ENCODE peak calls at places on chromosomes 13 and 19, in nine cellular contexts. K, Q, X, Z, E, D, G, J and U are unnamed samples.

GRCh38 chr13:19586904-19587634 is 25.7 kb upstream of the TPTE2 start:
- DNase-seq in J (peak), K (peak), Z (peak), X (peak), Q (no peak), E (peak), G (peak), D (peak), U (peak)

GRCh38 chr19:18385675-18386542 is at the start of gene GDF15:
- DNase-seq in X (peak), E (peak), D (no peak), Z (peak), Q (no peak), J (peak), G (peak), K (peak), U (peak)

GRCh38 chr19:45253396-45254027 is 2.4 kb downstream of the MARK4 start:
- DNase-seq in K (peak), D (no peak), X (no peak), G (no peak), Z (peak), Q (no peak), E (peak), J (no peak), U (no peak)

GRCh38 chr19:7921302-7921954 is 1.3 kb downstream of the SNAPC2 start:
- DNase-seq in Q (no peak), Z (no peak), D (peak), J (peak), G (peak), X (no peak), E (no peak), K (no peak), U (no peak)

GRCh38 chr13:50990540-50991506 is 81.2 kb downstream of the RNASEH2B start:
- DNase-seq in Q (no peak), D (no peak), K (peak), Z (peak), X (peak), J (peak), G (peak), E (peak), U (no peak)

GRCh38 chr19:40600086-40600917 is 867 bp upstream of the LTBP4 start:
- DNase-seq in E (no peak), G (peak), J (peak), D (no peak), Z (no peak), X (no peak), Q (no peak), K (no peak), U (no peak)

GRCh38 chr19:56217039-56217949 is 15.2 kb downstream of the ZSCAN5C start:
- DNase-seq in D (peak), Q (no peak), G (peak), J (peak), Z (peak), E (peak), K (peak), X (peak), U (no peak)

GRCh38 chr19:46783670-46784069 is 4.7 kb downstream of the SLC1A5 start:
- DNase-seq in K (no peak), D (no peak), E (no peak), G (no peak), J (no peak), Z (no peak), Q (no peak), X (no peak), U (no peak)

GRCh38 chr13:94248454-94249233 is 230.8 kb downstream of the DCT start:
- DNase-seq in K (peak), X (no peak), D (no peak), Z (peak), G (no peak), Q (no peak), E (peak), J (no peak), U (no peak)

GRCh38 chr19:28633223-28634030 is 579.5 kb downstream of the UQCRFS1 start:
- DNase-seq in X (peak), K (peak), Q (no peak), G (no peak), D (peak), Z (peak), E (peak), J (no peak), U (no peak)

GRCh38 chr19:6216236-6216995 is 63.4 kb downstream of the MLLT1 start:
- DNase-seq in Q (no peak), E (no peak), K (no peak), D (no peak), J (peak), X (peak), G (peak), Z (no peak), U (peak)

GRCh38 chr13:92719868-92720267 is 506.7 kb upstream of the GPC6 start:
- DNase-seq in E (no peak), J (no peak), K (no peak), X (no peak), Z (no peak), D (no peak), G (no peak), Q (no peak), U (no peak)

GRCh38 chr13:99005609-99006008 is 27.7 kb upstream of the DOCK9 start:
- DNase-seq in E (no peak), D (no peak), K (no peak), G (no peak), Z (no peak), Q (no peak), J (no peak), X (no peak), U (no peak)

GRCh38 chr13:83377486-83377885 is 504.8 kb downstream of the SLITRK1 start:
- DNase-seq in D (no peak), G (no peak), X (no peak), Q (no peak), E (peak), J (no peak), K (peak), Z (peak), U (no peak)

GRCh38 chr19:50315773-50316448 is 13.3 kb downstream of the KCNC3 start:
- DNase-seq in K (no peak), E (peak), X (peak), Z (no peak), J (no peak), D (peak), G (no peak), Q (no peak), U (no peak)

GRCh38 chr13:111857336-111857735 is 209.6 kb upstream of the SOX1 start:
- DNase-seq in D (no peak), X (no peak), J (no peak), E (no peak), K (no peak), G (no peak), Z (no peak), Q (no peak), U (no peak)

GRCh38 chr13:60627071-60627686 is 230.2 kb downstream of the TDRD3 start:
- DNase-seq in K (peak), Q (no peak), X (peak), Z (peak), J (no peak), G (no peak), E (peak), D (no peak), U (no peak)

GRCh38 chr19:14385492-14385891 is 4.2 kb downstream of the ADGRE5 start:
- DNase-seq in Z (no peak), J (no peak), G (no peak), X (no peak), K (no peak), E (no peak), D (peak), Q (no peak), U (no peak)

GRCh38 chr19:11381535-11382369 is 2.4 kb downstream of the EPOR start:
- DNase-seq in E (peak), K (peak), Q (no peak), J (peak), D (peak), G (peak), X (peak), Z (peak), U (peak)

GRCh38 chr19:13016628-13017305 is 21.5 kb downstream of the NFIX start:
- DNase-seq in Q (no peak), K (no peak), G (no peak), D (no peak), J (no peak), X (no peak), Z (no peak), E (peak), U (no peak)

GRCh38 chr19:8302357-8302691 is 5.8 kb downstream of the CD320 start:
- DNase-seq in Q (no peak), G (peak), J (peak), X (no peak), E (no peak), Z (no peak), K (no peak), D (no peak), U (peak)

GRCh38 chr13:20348645-20349408 is 116.7 kb upstream of the GJB6 start:
- DNase-seq in E (no peak), Z (no peak), Q (no peak), X (no peak), J (no peak), D (no peak), G (no peak), K (no peak), U (no peak)

GRCh38 chr19:54523403-54523802 is 20.8 kb downstream of the LAIR2 start:
- DNase-seq in E (peak), Q (no peak), D (peak), J (no peak), K (peak), Z (peak), X (no peak), G (no peak), U (no peak)

GRCh38 chr19:2273356-2274184 is 8.4 kb downstream of the PEAK3 start:
- DNase-seq in J (peak), E (peak), G (peak), K (peak), Q (no peak), X (peak), D (peak), Z (peak), U (peak)

GRCh38 chr19:33569822-33570221 is 48.2 kb upstream of the PEPD start:
- DNase-seq in G (no peak), D (no peak), Q (no peak), E (no peak), K (no peak), X (no peak), J (no peak), Z (no peak), U (no peak)

GRCh38 chr19:55624109-55625003 is at the start of gene ZNF784:
- DNase-seq in D (peak), J (peak), E (peak), X (peak), K (peak), Z (peak), G (peak), Q (peak), U (peak)

GRCh38 chr19:45215391-45216191 is 29.6 kb downstream of the EXOC3L2 start:
- DNase-seq in Q (no peak), G (no peak), E (no peak), Z (no peak), D (no peak), X (peak), J (peak), K (no peak), U (no peak)

GRCh38 chr19:51338563-51339312 is 3.2 kb downstream of the VSIG10L start:
- DNase-seq in X (peak), Q (peak), J (peak), E (peak), Z (peak), G (peak), D (peak), K (peak), U (peak)

GRCh38 chr13:85659493-85659892 is 139.7 kb downstream of the SLITRK6 start:
- DNase-seq in J (no peak), Q (no peak), D (no peak), E (no peak), K (no peak), G (no peak), Z (peak), X (no peak), U (no peak)

GRCh38 chr13:114109646-114110045 is 22.8 kb downstream of the RASA3 start:
- DNase-seq in K (no peak), E (no peak), G (peak), Z (no peak), X (peak), J (peak), D (no peak), Q (no peak), U (peak)
- H3K4me3 ChIP-seq in K (no peak), E (no peak), G (no peak), Z (no peak), X (no peak), J (no peak), D (no peak), Q (no peak), U (no peak)

GRCh38 chr19:32403291-32403995 is 2.1 kb upstream of the DPY19L3 start:
- DNase-seq in E (no peak), D (no peak), X (no peak), Z (peak), J (no peak), K (no peak), Q (no peak), G (no peak), U (no peak)
- H3K4me3 ChIP-seq in E (no peak), D (no peak), X (no peak), Z (peak), J (no peak), K (no peak), Q (no peak), G (no peak), U (no peak)

GRCh38 chr13:52851153-52851962 is 2.9 kb upstream of the PCDH8 start:
- DNase-seq in Z (peak), K (no peak), X (peak), D (peak), J (peak), Q (no peak), G (no peak), E (peak), U (peak)

GRCh38 chr13:52849727-52850395 is 1.4 kb upstream of the PCDH8 start:
- DNase-seq in E (no peak), J (no peak), Q (no peak), K (no peak), D (no peak), X (no peak), G (no peak), Z (no peak), U (no peak)

GRCh38 chr13:52848455-52849190 is at the start of gene PCDH8:
- DNase-seq in G (no peak), E (peak), Q (no peak), Z (peak), D (no peak), J (peak), X (peak), K (no peak), U (no peak)

GRCh38 chr13:52852444-52852843 is 4.0 kb upstream of the PCDH8 start:
- DNase-seq in G (no peak), Q (no peak), J (no peak), X (peak), Z (no peak), K (no peak), E (no peak), D (no peak), U (no peak)

GRCh38 chr13:52850396-52851152 is 2.1 kb upstream of the PCDH8 start:
- DNase-seq in D (peak), G (peak), J (peak), Q (peak), X (peak), Z (peak), E (peak), K (peak), U (peak)
- H3K4me3 ChIP-seq in D (peak), G (peak), J (peak), Q (peak), X (peak), Z (peak), E (peak), K (peak), U (peak)

GRCh38 chr13:27334774-27335490 is 64.3 kb downstream of the RASL11A start:
- DNase-seq in Z (no peak), J (no peak), D (no peak), E (peak), X (no peak), Q (no peak), G (no peak), K (peak), U (no peak)
- H3K4me3 ChIP-seq in Z (no peak), J (no peak), D (no peak), E (no peak), X (no peak), Q (no peak), G (no peak), K (no peak), U (no peak)

DNA sequence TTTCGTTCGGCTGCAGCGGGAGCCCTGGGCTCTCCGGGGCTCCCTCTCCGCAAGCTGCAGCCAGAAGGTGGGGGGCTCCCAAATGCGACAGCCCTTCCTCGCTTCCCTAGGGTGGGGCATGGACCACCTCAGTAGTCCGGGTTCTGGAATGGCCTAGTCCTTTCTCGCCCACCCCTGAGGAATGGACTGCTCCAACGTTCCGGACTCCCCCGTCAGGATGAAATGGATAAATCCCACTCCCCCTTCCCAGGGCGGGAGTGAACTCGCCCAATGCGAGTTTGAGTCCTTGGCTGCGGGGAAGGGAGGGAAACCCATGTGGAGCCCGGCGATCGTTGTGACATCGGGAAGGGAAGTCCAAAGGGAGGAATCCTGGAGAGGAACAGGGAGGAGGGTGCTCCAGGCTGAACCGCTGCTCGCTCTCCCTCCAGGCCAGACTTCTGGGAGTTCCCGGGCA is 5.5 kb downstream of the HRC start:
- DNase-seq in Z (peak), D (no peak), E (peak), X (peak), K (peak), Q (no peak), J (peak), G (peak), U (peak)
- H3K4me3 ChIP-seq in Z (peak), D (peak), E (peak), X (peak), K (peak), Q (peak), J (peak), G (peak), U (peak)